ENCODE peak calls at places on chromosomes 4 and X, in four cellular contexts. T is bronchial epithelial cell, S is astrocyte of the spinal cord, G is right atrium auricular region. J is an unnamed sample.
A peak's percentile ranks its signal among the peaks of the same experiment; 100 is the strongest.

GRCh38 chrX:136779346-136779781 is 1.4 kb downstream of the ARHGEF6 start:
- DNase-seq in T (no peak), S (no peak), G (no peak), J (no peak)

GRCh38 chr4:179843370-179843769 is 2399.8 kb upstream of the TENM3 start:
- DNase-seq in S (peak; percentile 1), T (no peak), G (no peak), J (no peak)

GRCh38 chrX:112889400-112889799 is 48.8 kb upstream of the AMOT start:
- DNase-seq in G (no peak), T (no peak), S (no peak), J (no peak)

GRCh38 chr4:174318829-174319764 is 35.4 kb downstream of the CEP44 start:
- DNase-seq in S (peak; percentile 60), T (peak; percentile 44), G (no peak), J (no peak)

GRCh38 chrX:71991164-71991563 is 80.5 kb downstream of the NHSL2 start:
- DNase-seq in G (no peak), T (peak; percentile 33), S (no peak), J (no peak)

GRCh38 chrX:117743469-117744251 is 372.9 kb downstream of the KLHL13 start:
- DNase-seq in G (no peak), S (no peak), T (peak; percentile 7), J (no peak)

GRCh38 chr4:1255151-1255550 is 6.2 kb upstream of the CTBP1 start:
- DNase-seq in T (peak; percentile 40), G (no peak), S (no peak), J (no peak)

GRCh38 chr4:97952763-97953162 is 190.5 kb downstream of the STPG2 start:
- DNase-seq in G (no peak), T (no peak), S (no peak), J (no peak)

GRCh38 chrX:19760345-19760744 is 127.1 kb downstream of the SH3KBP1 start:
- DNase-seq in S (no peak), G (no peak), T (no peak), J (no peak)

GRCh38 chrX:119624951-119625668 is 18.9 kb upstream of the NKRF start:
- DNase-seq in T (no peak), S (no peak), G (no peak), J (no peak)

GRCh38 chr4:90071289-90072235 is 55.6 kb upstream of the CCSER1 start:
- DNase-seq in G (no peak), S (no peak), T (no peak), J (no peak)

GRCh38 chr4:3868841-3869572 is 102.8 kb downstream of the ADRA2C start:
- DNase-seq in G (no peak), S (no peak), T (no peak), J (peak; percentile 70)

GRCh38 chr4:76339364-76339763 is 32.8 kb downstream of the STBD1 start:
- DNase-seq in S (no peak), G (no peak), T (no peak), J (no peak)

GRCh38 chr4:155025762-155026457 is 182.5 kb upstream of the NPY2R start:
- DNase-seq in T (peak; percentile 13), G (no peak), S (peak; percentile 33), J (no peak)

GRCh38 chr4:83618431-83618830 is 82.5 kb downstream of the GPAT3 start:
- DNase-seq in G (no peak), S (peak; percentile 58), T (peak; percentile 81), J (no peak)

GRCh38 chr4:151766691-151767090 is 5.9 kb upstream of the GATB start:
- DNase-seq in S (no peak), G (no peak), T (peak; percentile 43), J (no peak)

GRCh38 chr4:23828779-23829178 is 61.1 kb downstream of the PPARGC1A start:
- DNase-seq in G (no peak), S (no peak), T (no peak), J (no peak)

GRCh38 chr4:125187621-125188176 is 127.1 kb upstream of the FAT4 start:
- DNase-seq in T (peak; percentile 67), G (no peak), S (peak; percentile 88), J (no peak)

GRCh38 chrX:113828470-113828869 is 755.4 kb upstream of the HTR2C start:
- DNase-seq in G (no peak), S (no peak), T (no peak), J (no peak)

GRCh38 chr4:123832173-123833026 is 435.8 kb downstream of the SPRY1 start:
- DNase-seq in S (peak; percentile 99), G (peak; percentile 83), T (peak; percentile 94), J (no peak)

GRCh38 chr4:67687639-67688038 is 13.3 kb downstream of the UBA6 start:
- DNase-seq in S (peak; percentile 51), T (no peak), G (no peak), J (no peak)

GRCh38 chr4:2787230-2788100 is 5.4 kb upstream of the SH3BP2 start:
- DNase-seq in S (no peak), T (no peak), G (no peak), J (no peak)
- TF ChIP-seq CTCF in S (no peak), T (no peak), G (no peak), J (no peak)

DNA sequence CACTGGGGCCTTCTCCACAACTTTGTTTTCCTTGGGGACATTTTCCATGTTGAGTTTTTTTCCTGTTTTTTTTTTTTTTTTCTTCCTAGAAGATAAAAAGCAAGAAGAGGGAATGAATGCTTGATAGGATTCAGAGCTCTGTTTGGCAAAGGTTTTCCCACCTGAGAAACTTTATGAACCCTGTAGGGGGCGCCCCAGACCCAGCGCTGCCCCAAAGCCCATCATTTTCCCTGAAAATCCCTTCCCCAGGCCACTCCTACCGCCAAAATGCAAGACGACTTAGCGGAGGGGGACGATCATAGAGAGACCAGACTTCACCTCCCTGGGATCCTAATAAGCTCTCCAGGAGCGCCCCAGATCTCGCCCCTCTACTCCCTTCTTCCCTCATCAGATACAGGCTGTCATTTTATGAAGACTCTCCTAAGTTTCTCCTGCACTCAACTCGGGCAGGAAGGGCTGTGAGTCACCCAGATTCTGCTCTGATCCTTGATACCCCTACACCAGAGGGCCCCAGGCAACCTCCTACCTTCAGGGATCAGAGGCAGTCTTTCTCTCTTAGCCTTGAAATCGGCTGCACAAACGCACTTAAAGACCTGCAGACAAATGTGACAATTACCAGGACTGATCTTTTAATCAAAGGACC is 1.4 kb downstream of the BEX5 start:
- DNase-seq in T (no peak), S (no peak), G (no peak), J (no peak)
- TF ChIP-seq CTCF in T (no peak), S (no peak), G (no peak), J (peak; percentile 21)

DNA sequence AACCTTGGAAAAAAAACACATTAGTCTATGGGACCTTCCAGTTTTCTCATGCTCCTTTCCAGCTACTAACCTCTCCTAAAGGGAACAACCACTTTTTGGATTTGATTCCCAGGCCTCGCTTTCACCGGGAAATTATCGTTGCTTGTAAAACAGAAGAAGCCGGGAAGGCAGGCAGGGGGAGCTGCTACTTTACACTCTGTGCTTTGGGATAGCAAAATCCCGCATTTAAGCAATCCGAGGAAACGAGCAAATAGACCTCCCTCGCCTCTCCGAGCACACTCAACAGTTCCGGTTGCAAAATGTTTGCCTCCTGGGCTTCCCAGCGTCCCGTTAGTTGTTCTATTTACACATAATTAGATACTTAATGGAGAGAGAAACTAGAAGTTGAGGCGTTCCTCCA is 1.2 kb downstream of the CD38 start:
- DNase-seq in T (peak; percentile 71), G (peak; percentile 89), S (peak; percentile 51), J (no peak)
- TF ChIP-seq CTCF in T (peak; percentile 23), G (peak; percentile 14), S (peak; percentile 55), J (peak; percentile 76)

DNA sequence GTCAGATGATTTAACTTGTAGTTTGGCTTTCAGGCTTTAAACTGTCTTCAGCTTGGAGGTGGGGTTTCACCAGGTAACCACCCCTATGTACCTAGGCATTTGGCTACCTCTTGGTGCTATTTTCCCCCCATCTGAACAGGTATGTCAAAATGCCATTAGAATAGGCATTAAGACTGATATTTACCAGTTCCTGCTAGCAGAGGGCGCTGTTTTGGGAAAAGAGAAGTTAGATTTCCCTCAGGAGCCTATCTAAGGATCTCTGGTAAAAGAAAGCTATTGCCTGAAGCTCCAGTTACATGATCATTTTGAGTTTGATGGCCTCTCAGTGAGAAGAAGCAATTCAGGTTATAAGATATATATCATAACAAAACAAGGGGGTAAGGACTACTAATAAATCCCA is 879.1 kb downstream of the SH3BGRL start:
- DNase-seq in T (no peak), S (no peak), G (no peak), J (no peak)
- TF ChIP-seq CTCF in T (no peak), S (no peak), G (no peak), J (peak; percentile 19)

DNA sequence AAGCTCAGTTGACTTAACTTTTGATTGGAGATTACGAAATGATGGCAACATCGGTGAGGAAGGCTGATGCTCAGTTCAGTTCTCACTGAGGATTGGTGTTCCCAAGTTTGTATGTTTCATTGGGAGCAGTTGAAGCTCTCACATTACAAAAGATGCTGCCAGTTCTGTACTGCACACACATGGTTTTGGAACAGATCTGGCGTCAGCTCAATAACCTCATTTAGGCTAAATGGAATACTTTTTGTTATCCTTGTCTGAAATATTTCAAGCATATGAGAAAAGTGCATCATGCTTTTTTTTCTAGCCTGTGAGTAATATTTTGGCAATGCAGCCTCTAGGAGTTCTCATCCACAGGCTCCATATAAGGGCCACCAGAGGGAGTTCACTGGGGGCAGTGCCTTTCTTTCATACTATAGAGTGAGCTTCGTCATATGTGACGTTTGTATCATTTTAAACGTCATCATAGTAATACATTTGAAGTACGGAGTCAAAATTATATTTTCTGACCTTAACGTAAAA is 4.1 kb downstream of the ENPEP start:
- DNase-seq in S (peak; percentile 94), T (peak; percentile 37), G (no peak), J (no peak)
- TF ChIP-seq CTCF in S (peak; percentile 56), T (peak; percentile 2), G (no peak), J (peak; percentile 75)

DNA sequence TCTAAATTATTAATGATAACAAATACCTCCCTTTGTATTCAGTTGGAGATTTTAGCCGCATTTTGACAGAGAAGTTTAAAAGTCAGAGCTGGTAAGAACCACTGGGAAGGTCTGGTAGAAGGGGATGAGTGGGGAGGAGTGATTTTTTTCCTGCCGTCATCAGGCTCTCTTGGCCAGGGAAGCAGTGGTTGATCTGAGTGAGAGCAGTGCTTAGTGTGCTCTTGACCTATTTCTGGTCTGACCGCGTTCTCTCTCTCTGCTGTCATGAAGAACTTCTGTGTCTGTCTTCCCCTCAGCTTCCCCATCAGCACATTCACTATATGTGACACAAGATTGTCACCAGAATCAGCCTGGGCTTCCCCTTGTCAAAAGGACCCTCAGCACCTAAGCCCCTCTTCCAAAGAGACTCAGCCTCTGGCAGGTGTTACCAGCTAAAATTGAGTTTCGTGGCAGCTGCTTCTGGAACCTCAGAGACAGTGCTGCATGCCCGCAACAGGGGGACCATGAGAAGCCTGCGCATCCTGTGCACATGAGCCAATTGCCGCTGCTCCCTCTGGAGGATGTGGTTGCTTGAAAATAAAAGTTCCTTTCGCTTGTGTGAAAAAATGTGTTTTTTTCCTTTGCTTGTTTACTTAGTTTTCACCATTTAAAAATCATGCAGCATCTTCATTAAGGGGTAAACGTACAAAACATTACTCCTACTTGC is 268.9 kb downstream of the C4orf33 start:
- DNase-seq in G (no peak), S (no peak), T (no peak), J (no peak)
- TF ChIP-seq CTCF in G (no peak), S (no peak), T (no peak), J (peak; percentile 7)

GRCh38 chrX:39445336-39445735 is 644.1 kb downstream of the MID1IP1 start:
- DNase-seq in G (no peak), S (no peak), T (no peak), J (no peak)
- TF ChIP-seq CTCF in G (no peak), S (peak; percentile 27), T (peak; percentile 19), J (peak; percentile 57)

GRCh38 chrX:46178763-46179162 is 366.5 kb downstream of the ZNF674 start:
- DNase-seq in G (no peak), S (no peak), T (no peak), J (no peak)

GRCh38 chrX:46168254-46168653 is 377.0 kb downstream of the ZNF674 start:
- DNase-seq in G (no peak), T (no peak), S (no peak), J (no peak)

GRCh38 chrX:46169808-46170207 is 375.4 kb downstream of the ZNF674 start:
- DNase-seq in S (no peak), T (peak; percentile 58), G (no peak), J (no peak)

GRCh38 chrX:46173159-46173558 is 372.1 kb downstream of the ZNF674 start:
- DNase-seq in T (no peak), G (no peak), S (no peak), J (no peak)
- TF ChIP-seq CTCF in T (no peak), G (no peak), S (no peak), J (no peak)